ENCODE peak calls at places on chromosomes 7 and 10, in five cellular contexts. U, E, W, H and P are unnamed samples.

GRCh38 chr7:37510043-37510634 is 61.5 kb upstream of the ELMO1 start:
- DNase-seq in H (peak; percentile 34), E (no peak), W (no peak), U (no peak), P (no peak)

GRCh38 chr7:155021699-155022145 is 18.8 kb upstream of the PAXIP1 start:
- DNase-seq in E (no peak), H (no peak), W (no peak), U (no peak), P (no peak)

GRCh38 chr10:87550741-87551140 is 46.0 kb downstream of the MINPP1 start:
- DNase-seq in U (no peak), E (no peak), H (no peak), W (no peak), P (no peak)

GRCh38 chr7:114062810-114063209 is 144.0 kb upstream of the PPP1R3A start:
- DNase-seq in H (no peak), E (no peak), U (no peak), W (peak; percentile 28), P (no peak)

GRCh38 chr10:125095776-125096175 is 64.6 kb downstream of the CTBP2 start:
- DNase-seq in H (no peak), E (no peak), U (no peak), W (no peak), P (no peak)

GRCh38 chr7:39709768-39710291 is 86.5 kb downstream of the RALA start:
- DNase-seq in W (no peak), E (no peak), H (peak; percentile 38), U (no peak), P (peak; percentile 13)

GRCh38 chr7:108037748-108038147 is 34.8 kb upstream of the LAMB1 start:
- DNase-seq in U (no peak), W (no peak), E (no peak), H (no peak), P (no peak)

GRCh38 chr7:84060760-84061261 is 133.8 kb downstream of the SEMA3A start:
- DNase-seq in E (no peak), H (no peak), U (no peak), W (no peak), P (no peak)

GRCh38 chr7:151104411-151105235 is 18.3 kb downstream of the AGAP3 start:
- DNase-seq in W (no peak), E (peak; percentile 77), U (no peak), H (no peak), P (no peak)

GRCh38 chr7:97001656-97002554 is 3.4 kb upstream of the DLX6 start:
- DNase-seq in H (no peak), E (no peak), W (no peak), U (no peak), P (no peak)

GRCh38 chr7:131897790-131898165 is 341.4 kb upstream of the PODXL start:
- DNase-seq in U (no peak), W (no peak), H (no peak), E (no peak), P (no peak)

GRCh38 chr10:127797339-127797738 is 60.4 kb downstream of the FOXI2 start:
- DNase-seq in W (no peak), U (no peak), E (no peak), H (peak; percentile 28), P (no peak)

GRCh38 chr7:108459922-108460551 is 3.8 kb upstream of the NRCAM start:
- DNase-seq in W (no peak), E (no peak), U (peak; percentile 23), H (peak; percentile 60), P (no peak)

GRCh38 chr7:45259966-45260646 is 102.5 kb downstream of the RAMP3 start:
- DNase-seq in W (peak; percentile 64), U (peak; percentile 75), H (peak; percentile 75), E (no peak), P (no peak)

GRCh38 chr10:91196268-91197043 is 24.0 kb upstream of the PCGF5 start:
- DNase-seq in E (no peak), U (no peak), H (no peak), W (no peak), P (no peak)

GRCh38 chr7:50303082-50303893 is 1.2 kb upstream of the IKZF1 start:
- DNase-seq in U (peak; percentile 44), H (no peak), W (no peak), E (no peak), P (no peak)

GRCh38 chr10:131848296-131848695 is 52.5 kb upstream of the PPP2R2D start:
- DNase-seq in H (no peak), W (no peak), E (no peak), U (no peak), P (no peak)